ENCODE peak calls at places on chromosome 3, in seven cellular contexts. T is mucosa of descending colon, Z is upper lobe of left lung, W is esophagus squamous epithelium, F is psoas muscle, U is cardiac fibroblast, V is BJ. X is an unnamed sample.

GRCh38 chr3:168395551-168395950 is 299.8 kb upstream of the GOLIM4 start:
- DNase-seq in T (no peak), Z (no peak), W (no peak), F (no peak), U (no peak), V (no peak), X (no peak)

GRCh38 chr3:156693166-156693565 is 18.8 kb downstream of the TIPARP start:
- DNase-seq in T (no peak), Z (no peak), W (no peak), F (no peak), U (peak), V (no peak), X (no peak)

GRCh38 chr3:32138545-32139104 is 32.2 kb downstream of the GPD1L start:
- DNase-seq in T (no peak), Z (no peak), W (no peak), F (no peak), U (no peak), V (no peak), X (no peak)

GRCh38 chr3:90015688-90016356 is 908.4 kb downstream of the EPHA3 start:
- DNase-seq in T (no peak), Z (no peak), W (no peak), F (no peak), U (peak), V (peak), X (no peak)

GRCh38 chr3:16665282-16665741 is 60.1 kb upstream of the DAZL start:
- DNase-seq in T (peak), Z (no peak), W (no peak), F (no peak), U (peak), V (no peak), X (no peak)

GRCh38 chr3:101695779-101696372 is 9.4 kb upstream of the RPL24 start:
- DNase-seq in T (peak), Z (no peak), W (no peak), F (no peak), U (peak), V (no peak), X (no peak)

GRCh38 chr3:9809615-9810356 is at the start of gene TTLL3:
- DNase-seq in T (peak), Z (peak), W (no peak), F (peak), U (peak), V (no peak), X (peak)

GRCh38 chr3:15973930-15974329 is 176.2 kb upstream of the ANKRD28 start:
- DNase-seq in T (no peak), Z (no peak), W (no peak), F (no peak), U (no peak), V (no peak), X (no peak)

GRCh38 chr3:15299036-15299435 is 33.4 kb downstream of the SH3BP5 start:
- DNase-seq in T (no peak), Z (no peak), W (no peak), F (no peak), U (no peak), V (no peak), X (no peak)

GRCh38 chr3:143628971-143629370 is 219.3 kb downstream of the SLC9A9 start:
- DNase-seq in T (no peak), Z (no peak), W (no peak), F (no peak), U (no peak), V (no peak), X (no peak)

GRCh38 chr3:124770341-124771082 is 40.3 kb downstream of the UMPS start:
- DNase-seq in T (no peak), Z (peak), W (no peak), F (peak), U (peak), V (no peak), X (no peak)

GRCh38 chr3:50123394-50124361 is 31.4 kb upstream of the SEMA3F start:
- DNase-seq in T (no peak), Z (no peak), W (no peak), F (no peak), U (no peak), V (no peak), X (peak)

GRCh38 chr3:106071306-106071705 is 202.5 kb upstream of the CBLB start:
- DNase-seq in T (no peak), Z (no peak), W (no peak), F (no peak), U (no peak), V (no peak), X (no peak)

GRCh38 chr3:169454823-169455222 is 208.7 kb downstream of the MECOM start:
- DNase-seq in T (no peak), Z (no peak), W (no peak), F (no peak), U (peak), V (peak), X (no peak)

GRCh38 chr3:68007621-68008226 is 353.3 kb upstream of the SUCLG2 start:
- DNase-seq in T (no peak), Z (peak), W (no peak), F (peak), U (no peak), V (no peak), X (no peak)

GRCh38 chr3:134079111-134079531 is 49.4 kb upstream of the SLCO2A1 start:
- DNase-seq in T (no peak), Z (no peak), W (no peak), F (no peak), U (peak), V (no peak), X (no peak)

GRCh38 chr3:78912687-78913086 is 855.1 kb downstream of the ROBO1 start:
- DNase-seq in T (no peak), Z (no peak), W (no peak), F (no peak), U (peak), V (no peak), X (no peak)

GRCh38 chr3:102089904-102090492 is 240.7 kb downstream of the NFKBIZ start:
- DNase-seq in T (peak), Z (no peak), W (no peak), F (no peak), U (peak), V (peak), X (no peak)

GRCh38 chr3:96814581-96815567 is at the start of gene EPHA6:
- DNase-seq in T (no peak), Z (peak), W (no peak), F (peak), U (no peak), V (no peak), X (no peak)

GRCh38 chr3:10419637-10420232 is 85.7 kb downstream of the ATP2B2 start:
- DNase-seq in T (no peak), Z (no peak), W (no peak), F (no peak), U (no peak), V (no peak), X (no peak)

GRCh38 chr3:157786216-157786615 is 283.0 kb upstream of the VEPH1 start:
- DNase-seq in T (no peak), Z (no peak), W (no peak), F (no peak), U (peak), V (peak), X (no peak)

GRCh38 chr3:188036375-188036985 is 117.5 kb upstream of the LPP start:
- DNase-seq in T (peak), Z (no peak), W (no peak), F (no peak), U (no peak), V (no peak), X (no peak)

GRCh38 chr3:123795471-123796251 is 88.5 kb downstream of the MYLK start:
- DNase-seq in T (no peak), Z (no peak), W (no peak), F (no peak), U (no peak), V (no peak), X (no peak)

GRCh38 chr3:29705906-29706507 is 425.1 kb downstream of the RBMS3 start:
- DNase-seq in T (no peak), Z (no peak), W (no peak), F (no peak), U (no peak), V (no peak), X (no peak)

GRCh38 chr3:141370065-141370533 is 1.8 kb downstream of the ZBTB38 start:
- DNase-seq in T (peak), Z (no peak), W (peak), F (no peak), U (peak), V (no peak), X (no peak)

GRCh38 chr3:42872718-42873117 is 3.0 kb downstream of the CYP8B1 start:
- DNase-seq in T (no peak), Z (no peak), W (no peak), F (no peak), U (no peak), V (no peak), X (no peak)

GRCh38 chr3:62811119-62811518 is 64.1 kb downstream of the CADPS start:
- DNase-seq in T (no peak), Z (no peak), W (no peak), F (no peak), U (no peak), V (no peak), X (no peak)

GRCh38 chr3:106428565-106428994 is 559.8 kb upstream of the CBLB start:
- DNase-seq in T (peak), Z (no peak), W (no peak), F (no peak), U (peak), V (peak), X (no peak)

GRCh38 chr3:138331143-138331894 is 1.7 kb upstream of the NME9 start:
- DNase-seq in T (no peak), Z (no peak), W (no peak), F (peak), U (peak), V (no peak), X (no peak)

GRCh38 chr3:62562017-62562416 is 188.7 kb upstream of the FEZF2 start:
- DNase-seq in T (no peak), Z (no peak), W (no peak), F (no peak), U (peak), V (peak), X (no peak)

GRCh38 chr3:129343643-129344360 is 65.1 kb downstream of the HMCES start:
- DNase-seq in T (peak), Z (peak), W (no peak), F (peak), U (peak), V (no peak), X (peak)

GRCh38 chr3:46665763-46666470 is 27.6 kb downstream of the ALS2CL start:
- DNase-seq in T (no peak), Z (no peak), W (no peak), F (peak), U (no peak), V (no peak), X (peak)

GRCh38 chr3:72446406-72447058 is 401.7 kb downstream of the SHQ1 start:
- DNase-seq in T (peak), Z (no peak), W (no peak), F (no peak), U (peak), V (no peak), X (no peak)

GRCh38 chr3:101185341-101185740 is 135.0 kb downstream of the IMPG2 start:
- DNase-seq in T (no peak), Z (no peak), W (no peak), F (no peak), U (peak), V (no peak), X (no peak)

GRCh38 chr3:120113128-120114116 is 19.2 kb upstream of the GSK3B start:
- DNase-seq in T (no peak), Z (no peak), W (no peak), F (no peak), U (peak), V (peak), X (no peak)
- H3K4me3 ChIP-seq in T (no peak), Z (no peak), W (no peak), F (no peak), U (no peak), V (no peak), X (no peak)

DNA sequence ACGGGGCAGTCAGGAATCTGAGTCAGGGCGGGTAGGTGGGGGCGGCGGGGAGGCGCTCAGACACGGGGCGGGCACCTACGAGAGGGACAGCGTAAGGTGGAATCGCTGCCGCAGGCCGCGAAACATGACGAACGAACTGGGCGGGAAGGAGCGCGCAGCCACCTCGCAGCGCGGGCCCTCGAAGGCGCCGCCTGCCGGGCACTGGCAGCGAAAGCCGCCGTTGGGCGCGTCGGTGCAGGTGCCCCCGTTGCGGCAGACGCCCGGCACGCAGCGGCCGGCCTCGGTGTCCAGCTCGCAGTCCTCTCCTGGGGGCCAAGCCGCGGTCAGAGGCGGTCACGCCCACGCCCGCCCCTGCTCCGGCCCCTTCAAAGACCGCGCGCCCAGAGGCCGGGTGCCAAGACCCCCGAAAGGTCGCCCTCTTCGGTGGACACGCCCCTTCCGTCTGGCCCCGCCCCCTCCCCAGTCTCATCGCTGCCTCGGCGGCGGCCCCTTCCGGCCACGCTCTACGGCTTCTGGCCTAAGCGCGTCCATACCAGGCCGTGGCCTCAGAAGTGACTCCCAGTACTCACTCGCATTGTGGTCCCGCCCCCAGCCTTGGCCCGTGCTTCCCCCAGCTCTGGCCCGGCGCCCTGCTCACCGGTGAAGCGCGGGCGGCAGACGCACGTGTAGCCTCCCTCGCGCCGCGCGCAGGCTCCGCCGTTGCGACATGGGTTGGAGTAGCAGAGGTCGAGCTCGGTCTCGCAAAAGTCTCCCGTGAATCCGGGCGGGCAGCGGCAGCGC is 6.4 kb downstream of the CELSR3 start:
- DNase-seq in T (peak), Z (peak), W (no peak), F (peak), U (peak), V (no peak), X (peak)
- TF ChIP-seq CTCF in T (peak), Z (peak), W (peak), F (peak), U (no peak), V (peak), X (peak)

GRCh38 chr3:19946832-19947548 is at the start of gene RAB5A:
- DNase-seq in T (peak), Z (peak), W (peak), F (peak), U (peak), V (peak), X (peak)
- H3K4me3 ChIP-seq in T (peak), Z (peak), W (peak), F (peak), U (peak), V (peak), X (peak)

GRCh38 chr3:131141770-131142169 is 115.1 kb downstream of the NEK11 start:
- DNase-seq in T (no peak), Z (no peak), W (no peak), F (no peak), U (no peak), V (no peak), X (no peak)

GRCh38 chr3:131147534-131147933 is 120.9 kb downstream of the NEK11 start:
- DNase-seq in T (no peak), Z (no peak), W (no peak), F (no peak), U (no peak), V (no peak), X (no peak)

GRCh38 chr3:131143802-131144201 is 117.1 kb downstream of the NEK11 start:
- DNase-seq in T (no peak), Z (no peak), W (no peak), F (no peak), U (no peak), V (no peak), X (no peak)

GRCh38 chr3:131140891-131141290 is 114.2 kb downstream of the NEK11 start:
- DNase-seq in T (no peak), Z (no peak), W (no peak), F (no peak), U (no peak), V (no peak), X (no peak)

DNA sequence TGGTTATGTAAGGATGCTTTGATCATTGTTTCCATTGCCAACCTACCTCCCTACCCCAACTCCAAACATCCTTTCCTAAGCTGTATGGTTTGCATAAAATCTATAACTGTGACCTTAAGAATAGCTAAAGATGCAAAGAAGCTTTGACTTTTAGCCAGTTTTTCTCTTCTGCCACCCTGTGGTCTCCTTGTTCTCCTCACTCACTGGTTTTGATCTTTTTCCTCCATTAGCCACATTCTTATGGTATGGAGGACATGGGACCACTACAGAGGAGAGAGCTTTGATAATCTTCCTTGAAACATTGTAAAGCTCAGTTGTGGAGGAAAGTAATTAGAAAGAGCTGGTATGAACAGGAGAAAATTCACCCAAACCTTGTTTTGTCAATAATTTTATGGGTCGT is 115.9 kb downstream of the NEK11 start:
- DNase-seq in T (no peak), Z (no peak), W (no peak), F (no peak), U (peak), V (no peak), X (no peak)
- TF ChIP-seq CTCF in T (no peak), Z (no peak), W (no peak), F (no peak), U (no peak), V (no peak), X (no peak)

GRCh38 chr3:8622873-8623725 is 21.5 kb downstream of the SSUH2 start:
- DNase-seq in T (peak), Z (peak), W (no peak), F (peak), U (peak), V (no peak), X (peak)
- H3K4me3 ChIP-seq in T (no peak), Z (no peak), W (no peak), F (no peak), U (no peak), V (no peak), X (no peak)

X was measured in lower lobe of right lung.